ENCODE peak calls at places on chromosomes 6 and 20, in nine cellular contexts. G, C, A, Q, K, L, F, J and H are unnamed samples.

GRCh38 chr6:31729979-31730630 is 1.0 kb upstream of the DDAH2 start:
- DNase-seq in Q (peak), J (peak), F (peak), A (peak), G (peak), C (peak), K (peak), L (peak), H (no peak)

GRCh38 chr20:18001131-18001921 is 32.5 kb downstream of the MGME1 start:
- DNase-seq in C (peak), A (peak), G (no peak), K (no peak), Q (no peak), F (no peak), L (peak), J (no peak), H (no peak)

GRCh38 chr6:27419363-27419762 is 30.8 kb downstream of the ZNF391 start:
- DNase-seq in K (no peak), L (no peak), F (no peak), C (no peak), Q (no peak), A (no peak), G (no peak), J (no peak), H (no peak)

GRCh38 chr6:147738516-147739187 is 230.2 kb downstream of the SAMD5 start:
- DNase-seq in G (no peak), C (no peak), F (no peak), A (no peak), K (no peak), J (no peak), Q (no peak), L (no peak), H (no peak)

GRCh38 chr20:11387189-11387754 is 530.4 kb upstream of the BTBD3 start:
- DNase-seq in C (no peak), J (no peak), K (no peak), A (no peak), F (no peak), Q (no peak), L (peak), G (no peak), H (no peak)

GRCh38 chr6:20486641-20487040 is 47.6 kb upstream of the CDKAL1 start:
- DNase-seq in K (no peak), F (no peak), G (no peak), C (no peak), L (no peak), A (no peak), J (no peak), Q (no peak), H (no peak)

GRCh38 chr6:134249412-134249758 is 68.5 kb downstream of the SGK1 start:
- DNase-seq in A (no peak), L (no peak), G (no peak), F (no peak), K (no peak), J (no peak), C (no peak), Q (no peak), H (no peak)

GRCh38 chr20:1579488-1579887 is 22.0 kb upstream of the SIRPD start:
- DNase-seq in F (no peak), G (no peak), J (no peak), K (no peak), L (no peak), Q (no peak), A (no peak), C (no peak), H (no peak)

GRCh38 chr6:31541059-31541657 is 645 bp downstream of the DDX39B start:
- DNase-seq in L (peak), A (peak), J (no peak), G (peak), Q (peak), F (peak), C (peak), K (peak), H (no peak)

GRCh38 chr20:50302463-50303041 is 111.9 kb downstream of the CEBPB start:
- DNase-seq in Q (no peak), J (no peak), L (no peak), K (no peak), A (no peak), C (no peak), F (no peak), G (no peak), H (no peak)

GRCh38 chr6:118476554-118476953 is 71.5 kb upstream of the PLN start:
- DNase-seq in G (no peak), C (no peak), A (no peak), K (no peak), F (no peak), L (no peak), Q (no peak), J (no peak), H (no peak)

GRCh38 chr6:804771-805170 is 111.8 kb upstream of the EXOC2 start:
- DNase-seq in A (no peak), F (no peak), Q (no peak), C (no peak), J (no peak), K (no peak), L (no peak), G (no peak), H (no peak)

GRCh38 chr20:21808863-21809664 is 103.6 kb downstream of the PAX1 start:
- DNase-seq in G (peak), K (no peak), A (no peak), F (peak), J (peak), C (peak), Q (peak), L (no peak), H (no peak)

GRCh38 chr6:160799801-160800200 is 97.8 kb downstream of the PLG start:
- DNase-seq in A (no peak), F (no peak), Q (no peak), J (no peak), G (no peak), K (no peak), C (no peak), L (no peak), H (no peak)

GRCh38 chr6:147651249-147652063 is 143.0 kb downstream of the SAMD5 start:
- DNase-seq in G (no peak), C (peak), F (no peak), A (no peak), L (peak), J (no peak), K (no peak), Q (peak), H (no peak)

GRCh38 chr6:133705071-133705470 is 183.8 kb upstream of the TCF21 start:
- DNase-seq in A (no peak), C (no peak), L (no peak), F (no peak), J (no peak), K (no peak), Q (no peak), G (no peak), H (no peak)

GRCh38 chr6:137240168-137240567 is 21.0 kb upstream of the IFNGR1 start:
- DNase-seq in A (no peak), L (peak), J (no peak), K (no peak), G (no peak), F (no peak), Q (no peak), C (peak), H (no peak)

GRCh38 chr20:48457261-48458002 is 370.4 kb downstream of the PREX1 start:
- DNase-seq in J (no peak), L (no peak), A (no peak), K (no peak), Q (no peak), C (no peak), F (peak), G (no peak), H (no peak)

GRCh38 chr20:46945465-46945864 is 50.8 kb downstream of the EYA2 start:
- DNase-seq in L (no peak), G (no peak), Q (no peak), A (no peak), F (no peak), J (no peak), K (no peak), C (no peak), H (no peak)

GRCh38 chr20:4493386-4493785 is 228.3 kb upstream of the PRND start:
- DNase-seq in A (no peak), Q (no peak), K (no peak), L (peak), F (no peak), J (no peak), C (no peak), G (no peak), H (no peak)

GRCh38 chr20:50034567-50035170 is 51.9 kb downstream of the SNAI1 start:
- DNase-seq in F (no peak), A (no peak), L (peak), J (no peak), Q (no peak), K (no peak), G (no peak), C (no peak), H (no peak)

GRCh38 chr20:33444797-33445560 is 1.4 kb upstream of the SNTA1 start:
- DNase-seq in K (no peak), F (no peak), G (peak), C (no peak), Q (peak), L (peak), J (no peak), A (no peak), H (peak)

GRCh38 chr6:151111670-151112069 is 128.1 kb upstream of the AKAP12 start:
- DNase-seq in C (no peak), J (no peak), L (no peak), G (no peak), A (no peak), F (no peak), Q (peak), K (no peak), H (no peak)

GRCh38 chr6:137258170-137258569 is 39.0 kb upstream of the IFNGR1 start:
- DNase-seq in L (peak), F (no peak), A (no peak), J (no peak), Q (no peak), G (no peak), K (no peak), C (no peak), H (no peak)

GRCh38 chr20:56592817-56593216 is 36.3 kb upstream of the TFAP2C start:
- DNase-seq in K (no peak), G (no peak), Q (no peak), C (no peak), J (no peak), L (no peak), A (no peak), F (no peak), H (no peak)

GRCh38 chr20:54129350-54129749 is 44.4 kb downstream of the CYP24A1 start:
- DNase-seq in K (no peak), A (no peak), C (no peak), J (no peak), L (no peak), Q (no peak), G (no peak), F (no peak), H (no peak)

GRCh38 chr6:19356692-19357091 is 480.5 kb upstream of the ID4 start:
- DNase-seq in J (no peak), C (no peak), L (no peak), G (no peak), A (no peak), K (no peak), F (no peak), Q (no peak), H (no peak)

GRCh38 chr6:20440291-20440690 is 38.6 kb downstream of the E2F3 start:
- DNase-seq in G (no peak), J (no peak), L (no peak), Q (no peak), A (no peak), C (no peak), K (no peak), F (no peak), H (no peak)

GRCh38 chr20:18324596-18325089 is 36.3 kb downstream of the ZNF133 start:
- DNase-seq in A (no peak), J (no peak), Q (peak), C (no peak), K (no peak), F (no peak), G (no peak), L (no peak), H (no peak)

GRCh38 chr6:97189767-97190166 is 93.2 kb downstream of the MMS22L start:
- DNase-seq in C (no peak), Q (no peak), G (no peak), L (no peak), F (no peak), J (no peak), A (no peak), K (no peak), H (no peak)

GRCh38 chr20:36541227-36542018 is at the start of gene MYL9:
- DNase-seq in L (peak), J (peak), F (peak), C (peak), Q (no peak), G (peak), K (no peak), A (peak), H (no peak)

GRCh38 chr20:31595654-31596411 is 9.3 kb upstream of the ID1 start:
- DNase-seq in A (peak), Q (no peak), F (no peak), L (peak), G (no peak), J (peak), C (peak), K (no peak), H (peak)

GRCh38 chr20:39823239-39823638 is 861.1 kb downstream of the DHX35 start:
- DNase-seq in K (no peak), A (no peak), G (no peak), Q (no peak), C (no peak), J (no peak), L (peak), F (no peak), H (no peak)

GRCh38 chr6:5851261-5851757 is 155.4 kb downstream of the NRN1 start:
- DNase-seq in G (peak), C (peak), J (peak), K (peak), Q (no peak), L (no peak), F (peak), A (peak), H (peak)

GRCh38 chr6:154187203-154187602 is 148.2 kb downstream of the OPRM1 start:
- DNase-seq in A (no peak), C (no peak), Q (no peak), G (no peak), K (no peak), F (no peak), J (no peak), L (no peak), H (peak)

GRCh38 chr6:137973201-137973600 is 106.1 kb downstream of the TNFAIP3 start:
- DNase-seq in F (no peak), G (no peak), C (no peak), K (no peak), Q (no peak), J (no peak), L (no peak), A (no peak), H (no peak)

GRCh38 chr6:132220800-132221199 is 180.5 kb downstream of the MOXD1 start:
- DNase-seq in A (no peak), G (no peak), C (no peak), J (no peak), K (no peak), L (no peak), Q (no peak), F (no peak), H (no peak)